ENCODE peak calls at places on chromosomes 5 and 9, in seven cellular contexts. Q is central memory CD4-positive, alpha-beta T cell; V is HEK293T; J is H7; D is heart left ventricle; O is mesenteric fat pad; X is CD8-positive, alpha-beta T cell. I is an unnamed sample.

GRCh38 chr5:42912184-42912766 is 100.6 kb upstream of the SELENOP start:
- DNase-seq in J (no peak), Q (peak), O (no peak), X (peak), D (no peak), V (no peak), I (no peak)

GRCh38 chr9:131239307-131239975 is 36.9 kb downstream of the FAM78A start:
- DNase-seq in O (no peak), V (no peak), X (no peak), Q (no peak), D (no peak), J (no peak), I (no peak)

GRCh38 chr9:16514131-16514530 is 356.3 kb downstream of the BNC2 start:
- DNase-seq in Q (no peak), O (no peak), D (no peak), J (peak), V (no peak), X (no peak), I (no peak)

GRCh38 chr5:59140133-59140532 is 557.3 kb downstream of the RAB3C start:
- DNase-seq in D (no peak), O (no peak), J (no peak), Q (no peak), X (no peak), V (no peak), I (no peak)

GRCh38 chr9:90770339-90770738 is 31.3 kb upstream of the SYK start:
- DNase-seq in D (no peak), J (no peak), X (no peak), V (no peak), O (no peak), Q (no peak), I (no peak)

GRCh38 chr9:16385590-16386578 is 484.6 kb downstream of the BNC2 start:
- DNase-seq in V (no peak), D (no peak), O (no peak), X (no peak), Q (no peak), J (no peak), I (no peak)

GRCh38 chr5:78779771-78780616 is 131.4 kb upstream of the LHFPL2 start:
- DNase-seq in Q (no peak), V (peak), D (no peak), J (no peak), X (no peak), O (no peak), I (no peak)

GRCh38 chr9:108119530-108120113 is 630.1 kb upstream of the KLF4 start:
- DNase-seq in Q (no peak), X (no peak), J (no peak), D (no peak), V (no peak), O (no peak), I (no peak)

GRCh38 chr9:92954078-92954861 is 6.9 kb downstream of the FGD3 start:
- DNase-seq in J (no peak), X (peak), Q (peak), V (no peak), D (no peak), O (peak), I (no peak)

GRCh38 chr9:128146591-128147120 is 2.6 kb upstream of the LCN2 start:
- DNase-seq in J (peak), D (peak), Q (no peak), O (no peak), V (no peak), X (no peak), I (peak)

GRCh38 chr5:83931969-83932368 is 211.3 kb upstream of the HAPLN1 start:
- DNase-seq in X (no peak), D (no peak), Q (no peak), V (no peak), O (no peak), J (no peak), I (no peak)

GRCh38 chr5:65150599-65150998 is 331.1 kb downstream of the ADAMTS6 start:
- DNase-seq in D (no peak), X (no peak), V (no peak), O (no peak), J (no peak), Q (no peak), I (no peak)

GRCh38 chr9:133361507-133362092 is 5.2 kb downstream of the SURF2 start:
- DNase-seq in X (no peak), O (no peak), J (no peak), V (no peak), Q (no peak), D (no peak), I (no peak)

GRCh38 chr9:4639420-4639819 is 22.7 kb upstream of the PLPP6 start:
- DNase-seq in D (no peak), J (no peak), X (no peak), Q (no peak), O (no peak), V (no peak), I (no peak)

GRCh38 chr5:1057841-1058548 is 49.4 kb downstream of the NKD2 start:
- DNase-seq in O (no peak), X (no peak), V (no peak), D (peak), J (peak), Q (no peak), I (peak)

GRCh38 chr5:169641253-169641652 is 4.2 kb downstream of the DOCK2 start:
- DNase-seq in Q (no peak), J (no peak), D (no peak), X (no peak), V (no peak), O (no peak), I (no peak)

GRCh38 chr5:179623906-179624741 is 653 bp upstream of the HNRNPH1 start:
- DNase-seq in O (peak), X (peak), V (no peak), Q (peak), D (peak), J (peak), I (no peak)

GRCh38 chr9:10274156-10274555 is 338.6 kb downstream of the PTPRD start:
- DNase-seq in Q (no peak), V (no peak), O (no peak), J (no peak), D (no peak), X (no peak), I (no peak)

GRCh38 chr5:73591102-73591695 is 25.7 kb downstream of the UTP15 start:
- DNase-seq in V (peak), X (peak), J (peak), O (no peak), D (no peak), Q (peak), I (no peak)

GRCh38 chr5:112738180-112738560 is 485 bp downstream of the APC start:
- DNase-seq in D (no peak), Q (no peak), V (peak), O (no peak), J (peak), X (no peak), I (no peak)